ENCODE peak calls at places on chromosomes 11 and 22, in six cellular contexts. F is CD4-positive, alpha-beta memory T cell; O is H1; B is effector memory CD4-positive, alpha-beta T cell; N is mesenchymal stem cell; Q is MG63. Y is an unnamed sample. For H3K9me3, the result is how much of the 10 kb centered on the place peaks cover.

GRCh38 chr11:123543796-123544195 is 110.6 kb downstream of the SCN3B start:
- DNase-seq in F (no peak), O (no peak), B (no peak), N (peak), Q (no peak), Y (no peak)

GRCh38 chr11:72812968-72813739 is 1.1 kb upstream of the ATG16L2 start:
- DNase-seq in F (peak), O (peak), B (peak), N (peak), Q (peak), Y (peak)

GRCh38 chr11:32056445-32056844 is 34.4 kb upstream of the RCN1 start:
- DNase-seq in F (no peak), O (no peak), B (no peak), N (no peak), Q (peak), Y (no peak)

GRCh38 chr22:32702421-32702820 is 99.1 kb upstream of the TIMP3 start:
- DNase-seq in F (no peak), O (no peak), B (no peak), N (no peak), Q (no peak), Y (no peak)

GRCh38 chr22:44485494-44485893 is 12.5 kb downstream of the RTL6 start:
- DNase-seq in F (no peak), O (no peak), B (no peak), N (no peak), Q (no peak), Y (no peak)

GRCh38 chr11:94219771-94220170 is 84.6 kb upstream of the IZUMO1R start:
- DNase-seq in F (no peak), O (no peak), B (no peak), N (no peak), Q (no peak), Y (no peak)

GRCh38 chr11:93613432-93613831 is 48.0 kb upstream of the CEP295 start:
- DNase-seq in F (no peak), O (no peak), B (no peak), N (no peak), Q (no peak), Y (no peak)

GRCh38 chr11:1754376-1755150 is 4.2 kb upstream of the IFITM10 start:
- DNase-seq in F (no peak), O (no peak), B (no peak), N (no peak), Q (no peak), Y (no peak)

GRCh38 chr22:27028093-27028492 is 370.7 kb downstream of the MIAT start:
- DNase-seq in F (no peak), O (no peak), B (no peak), N (no peak), Q (no peak), Y (no peak)

GRCh38 chr22:24156146-24156914 is 25.0 kb upstream of the SUSD2 start:
- DNase-seq in F (peak), O (peak), B (peak), N (peak), Q (peak), Y (peak)

GRCh38 chr22:47814474-47814873 is 1052.0 kb downstream of the TBC1D22A start:
- DNase-seq in F (no peak), O (no peak), B (no peak), N (no peak), Q (no peak), Y (no peak)
- H3K9me3 ChIP-seq in F (under half), O (under half), B (under half), N (under half), Q (under half), Y (under half)

GRCh38 chr11:110168404-110168803 is 75.2 kb downstream of the ZC3H12C start:
- DNase-seq in F (no peak), O (no peak), B (no peak), N (no peak), Q (no peak), Y (no peak)
- H3K9me3 ChIP-seq in F (under half), O (under half), B (under half), N (under half), Q (under half), Y (under half)

GRCh38 chr11:48261600-48261999 is 2.1 kb upstream of the OR4X1 start:
- DNase-seq in F (no peak), O (no peak), B (no peak), N (no peak), Q (no peak), Y (no peak)

GRCh38 chr11:48263416-48263911 is at the start of gene OR4X1:
- DNase-seq in F (no peak), O (no peak), B (no peak), N (no peak), Q (no peak), Y (no peak)
- H3K9me3 ChIP-seq in F (under half), O (half or more), B (under half), N (under half), Q (under half), Y (under half)

GRCh38 chr11:34594603-34595002 is 26.3 kb upstream of the EHF start:
- DNase-seq in F (no peak), O (no peak), B (no peak), N (no peak), Q (no peak), Y (no peak)

GRCh38 chr11:34595391-34595790 is 25.5 kb upstream of the EHF start:
- DNase-seq in F (no peak), O (no peak), B (no peak), N (no peak), Q (no peak), Y (no peak)

GRCh38 chr11:34595960-34596359 is 24.9 kb upstream of the EHF start:
- DNase-seq in F (no peak), O (no peak), B (no peak), N (no peak), Q (no peak), Y (no peak)

GRCh38 chr11:34588701-34589100 is 32.2 kb upstream of the EHF start:
- DNase-seq in F (no peak), O (no peak), B (no peak), N (no peak), Q (no peak), Y (no peak)

DNA sequence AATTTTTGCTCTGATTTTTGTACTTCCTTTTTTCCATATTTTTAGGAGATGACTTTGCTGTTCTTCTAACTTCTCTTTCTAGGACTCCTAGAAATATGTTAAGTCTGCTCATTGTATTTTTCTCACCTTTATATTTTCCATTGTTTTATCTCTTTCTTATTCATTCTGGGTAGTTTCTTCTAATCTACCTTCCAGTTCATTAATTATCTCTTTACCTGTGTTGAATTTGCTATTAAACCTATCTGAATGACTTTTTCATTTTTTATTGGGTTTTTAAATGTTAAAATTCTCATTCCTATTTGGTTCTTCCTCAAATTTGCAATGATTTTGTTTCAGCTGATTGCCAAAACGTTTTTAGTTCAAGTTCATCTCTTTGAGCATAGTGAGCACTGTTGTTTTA is 27.8 kb upstream of the EHF start:
- DNase-seq in F (no peak), O (no peak), B (no peak), N (no peak), Q (no peak), Y (no peak)
- H3K9me3 ChIP-seq in F (under half), O (under half), B (under half), N (under half), Q (under half), Y (under half)

DNA sequence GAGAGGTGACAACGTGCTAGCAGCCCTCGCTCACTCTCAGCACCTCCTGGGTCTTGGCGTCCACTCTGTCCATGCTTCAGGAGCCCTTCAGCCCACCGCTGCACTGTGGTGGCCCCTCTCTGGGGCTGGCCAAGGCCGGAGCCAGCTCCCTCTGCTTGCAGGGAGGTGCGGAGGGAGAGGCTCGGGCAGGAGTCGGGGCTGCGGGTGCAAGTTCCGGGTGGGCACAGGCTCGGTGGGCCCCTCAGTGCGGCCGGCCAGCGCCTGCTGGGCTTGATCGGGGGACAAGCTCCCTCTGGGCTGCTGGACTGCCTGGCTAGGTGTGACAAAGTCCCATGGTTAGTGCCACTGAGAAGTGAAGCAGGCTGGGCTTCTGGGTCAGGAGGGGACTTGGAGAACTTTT is 245.8 kb downstream of the JRKL start:
- DNase-seq in F (no peak), O (no peak), B (no peak), N (no peak), Q (no peak), Y (no peak)
- H3K9me3 ChIP-seq in F (under half), O (under half), B (under half), N (under half), Q (under half), Y (under half)

DNA sequence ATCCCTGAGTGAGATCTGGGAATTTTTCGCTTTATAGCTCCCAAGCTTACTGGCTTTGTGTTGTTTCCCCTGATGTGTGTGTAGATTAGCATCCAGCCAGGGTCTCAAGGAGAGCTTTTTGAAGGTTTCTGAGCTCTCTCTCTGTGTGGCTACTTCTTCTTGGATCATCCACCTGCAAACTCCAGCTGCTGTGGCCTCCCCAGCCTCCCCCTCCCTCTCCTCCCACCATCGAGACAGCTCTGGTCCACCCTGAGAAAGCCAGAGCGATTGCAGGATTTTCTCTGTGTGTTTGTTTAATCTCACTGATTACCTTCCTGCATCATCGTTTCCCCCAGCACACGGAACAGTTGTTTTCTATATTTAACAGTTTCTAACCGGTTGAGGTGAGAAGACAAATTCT is 553.6 kb downstream of the TBC1D22A start:
- DNase-seq in F (no peak), O (no peak), B (no peak), N (no peak), Q (no peak), Y (no peak)
- H3K9me3 ChIP-seq in F (under half), O (half or more), B (under half), N (under half), Q (under half), Y (under half)

GRCh38 chr11:58740447-58740846 is 8.7 kb upstream of the GLYAT start:
- DNase-seq in F (no peak), O (no peak), B (no peak), N (no peak), Q (no peak), Y (no peak)
- H3K9me3 ChIP-seq in F (under half), O (half or more), B (under half), N (under half), Q (under half), Y (under half)

GRCh38 chr11:114614127-114614720 is 18.6 kb upstream of the NXPE4 start:
- DNase-seq in F (no peak), O (no peak), B (no peak), N (no peak), Q (no peak), Y (no peak)

GRCh38 chr11:114610550-114610949 is 15.0 kb upstream of the NXPE4 start:
- DNase-seq in F (no peak), O (no peak), B (no peak), N (no peak), Q (no peak), Y (no peak)

GRCh38 chr11:114610984-114611944 is 15.7 kb upstream of the NXPE4 start:
- DNase-seq in F (no peak), O (no peak), B (no peak), N (peak), Q (no peak), Y (no peak)

GRCh38 chr11:114615448-114616361 is 20.1 kb upstream of the NXPE4 start:
- DNase-seq in F (no peak), O (no peak), B (no peak), N (no peak), Q (no peak), Y (no peak)

DNA sequence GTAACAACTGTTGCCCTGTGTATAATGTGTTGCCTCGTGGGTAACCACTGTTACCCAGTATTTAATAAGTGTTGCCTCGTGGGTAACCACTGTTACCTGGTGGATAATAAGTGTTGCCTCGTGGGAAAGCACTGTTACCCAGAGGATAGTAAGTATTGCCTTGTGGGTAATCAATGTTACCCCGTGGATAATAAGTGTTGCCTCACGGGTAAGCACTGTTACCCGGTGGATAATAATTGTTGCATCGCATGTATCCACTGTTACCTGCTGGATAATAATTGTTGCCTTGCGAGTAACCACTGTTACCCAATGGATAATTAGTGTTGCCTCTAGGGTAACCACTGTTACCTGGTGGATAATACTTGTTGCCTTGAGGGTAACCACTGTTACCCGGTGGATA is 17.1 kb upstream of the NXPE4 start:
- DNase-seq in F (no peak), O (no peak), B (no peak), N (no peak), Q (no peak), Y (no peak)
- H3K9me3 ChIP-seq in F (under half), O (under half), B (under half), N (under half), Q (under half), Y (under half)

Y was measured in T-helper 17 cell.